ENCODE peak calls at places on chromosomes 11 and 22, in nine cellular contexts. I is WTC11; A is endothelial cell; J is LHCN-M2; P is stimulated activated CD4-positive, alpha-beta T cell treated with anti-CD3 and anti-CD28 coated beads, Interleukin-1b, Interleukin-23, amount 100 ng/mL, for 24 hours; E is effector memory CD4-positive, alpha-beta T cell; U is glutamatergic neuron; C is naive thymus-derived CD4-positive, alpha-beta T cell; K is neural crest cell. W is an unnamed sample.

GRCh38 chr11:6894097-6894496 is 1.8 kb upstream of the OR2D2 start:
- DNase-seq in I (no peak), A (no peak), J (no peak), P (no peak), E (no peak), U (no peak), C (no peak), K (no peak), W (no peak)

GRCh38 chr22:22060200-22061084 is 77.9 kb upstream of the TOP3B start:
- DNase-seq in I (peak; percentile 93), A (peak; percentile 82), J (peak; percentile 33), P (peak; percentile 57), E (no peak), U (peak; percentile 88), C (peak; percentile 10), K (peak; percentile 57), W (peak; percentile 46)

GRCh38 chr11:117200813-117201515 is 1.8 kb downstream of the TAGLN start:
- DNase-seq in I (no peak), A (no peak), J (peak; percentile 43), P (no peak), E (no peak), U (no peak), C (no peak), K (no peak), W (no peak)

GRCh38 chr11:8035225-8035846 is 45.7 kb upstream of the TUB start:
- DNase-seq in I (no peak), A (no peak), J (no peak), P (no peak), E (no peak), U (no peak), C (no peak), K (no peak), W (no peak)

GRCh38 chr11:75315439-75315805 is 36.0 kb downstream of the ARRB1 start:
- DNase-seq in I (no peak), A (no peak), J (no peak), P (no peak), E (no peak), U (no peak), C (no peak), K (no peak), W (no peak)

GRCh38 chr11:62402994-62403393 is 15.8 kb upstream of the SCGB1A1 start:
- DNase-seq in I (no peak), A (no peak), J (no peak), P (no peak), E (no peak), U (no peak), C (no peak), K (no peak), W (no peak)

GRCh38 chr11:11789735-11790369 is 51.9 kb upstream of the USP47 start:
- DNase-seq in I (no peak), A (peak; percentile 26), J (peak; percentile 34), P (peak; percentile 6), E (no peak), U (peak; percentile 31), C (peak; percentile 11), K (peak; percentile 20), W (peak; percentile 53)

GRCh38 chr11:57294225-57295131 is 30.3 kb downstream of the TNKS1BP1 start:
- DNase-seq in I (no peak), A (no peak), J (peak; percentile 77), P (no peak), E (no peak), U (no peak), C (no peak), K (no peak), W (peak; percentile 41)

GRCh38 chr22:31612891-31613285 is 49.1 kb downstream of the PISD start:
- DNase-seq in I (no peak), A (no peak), J (no peak), P (no peak), E (no peak), U (no peak), C (no peak), K (no peak), W (no peak)

GRCh38 chr11:128181090-128181485 is 406.3 kb downstream of the ETS1 start:
- DNase-seq in I (no peak), A (no peak), J (no peak), P (no peak), E (no peak), U (no peak), C (no peak), K (no peak), W (no peak)

GRCh38 chr11:17479284-17480214 is 2.9 kb upstream of the ABCC8 start:
- DNase-seq in I (peak; percentile 74), A (peak; percentile 65), J (peak; percentile 14), P (no peak), E (no peak), U (peak; percentile 72), C (no peak), K (peak; percentile 74), W (peak; percentile 45)

GRCh38 chr11:64572143-64572542 is 18.9 kb upstream of the SLC22A12 start:
- DNase-seq in I (no peak), A (no peak), J (no peak), P (no peak), E (no peak), U (no peak), C (no peak), K (no peak), W (no peak)

GRCh38 chr22:24894220-24894975 is 52.1 kb downstream of the LHFPL7 start:
- DNase-seq in I (no peak), A (no peak), J (peak; percentile 94), P (no peak), E (no peak), U (no peak), C (no peak), K (no peak), W (peak; percentile 83)

GRCh38 chr22:47352920-47353700 is 590.7 kb downstream of the TBC1D22A start:
- DNase-seq in I (no peak), A (no peak), J (no peak), P (no peak), E (no peak), U (no peak), C (no peak), K (no peak), W (no peak)

GRCh38 chr11:122102426-122102825 is 13.6 kb downstream of the BLID start:
- DNase-seq in I (no peak), A (no peak), J (no peak), P (no peak), E (no peak), U (no peak), C (no peak), K (no peak), W (no peak)

GRCh38 chr22:49099496-49100124 is 728.1 kb downstream of the BRD1 start:
- DNase-seq in I (no peak), A (no peak), J (no peak), P (no peak), E (no peak), U (no peak), C (no peak), K (no peak), W (no peak)

GRCh38 chr22:32644252-32645100 is 157.0 kb upstream of the TIMP3 start:
- DNase-seq in I (no peak), A (peak; percentile 80), J (peak; percentile 22), P (no peak), E (no peak), U (no peak), C (peak; percentile 28), K (no peak), W (peak; percentile 80)

GRCh38 chr11:65078151-65078550 is 5.7 kb downstream of the CDCA5 start:
- DNase-seq in I (peak; percentile 73), A (peak; percentile 65), J (peak; percentile 19), P (peak; percentile 42), E (peak; percentile 28), U (peak; percentile 76), C (peak; percentile 71), K (peak; percentile 46), W (peak; percentile 54)

GRCh38 chr11:76150141-76150540 is 56.2 kb downstream of the WNT11 start:
- DNase-seq in I (no peak), A (no peak), J (no peak), P (no peak), E (no peak), U (no peak), C (no peak), K (no peak), W (no peak)

GRCh38 chr22:26642465-26643367 is 14.7 kb upstream of the MIAT start:
- DNase-seq in I (peak; percentile 47), A (peak; percentile 22), J (no peak), P (peak; percentile 81), E (peak; percentile 62), U (no peak), C (no peak), K (no peak), W (no peak)

GRCh38 chr11:70816156-70816678 is 417.9 kb downstream of the CTTN start:
- DNase-seq in I (no peak), A (no peak), J (no peak), P (no peak), E (no peak), U (no peak), C (no peak), K (no peak), W (no peak)

GRCh38 chr11:113974741-113975470 is at the start of gene HTR3A:
- DNase-seq in I (peak; percentile 63), A (peak; percentile 37), J (peak; percentile 9), P (no peak), E (no peak), U (peak; percentile 58), C (no peak), K (peak; percentile 16), W (peak; percentile 77)

GRCh38 chr11:4048340-4048739 is 46.3 kb upstream of the RRM1 start:
- DNase-seq in I (no peak), A (no peak), J (no peak), P (no peak), E (no peak), U (no peak), C (no peak), K (no peak), W (peak; percentile 21)

GRCh38 chr11:120625565-120625964 is 114.0 kb downstream of the GRIK4 start:
- DNase-seq in I (no peak), A (no peak), J (no peak), P (no peak), E (no peak), U (no peak), C (no peak), K (no peak), W (no peak)

GRCh38 chr11:69694781-69695180 is 9.0 kb downstream of the FGF19 start:
- DNase-seq in I (no peak), A (no peak), J (no peak), P (no peak), E (no peak), U (no peak), C (no peak), K (no peak), W (no peak)

GRCh38 chr11:111059726-111060125 is 185.8 kb upstream of the POU2AF2 start:
- DNase-seq in I (no peak), A (no peak), J (peak; percentile 84), P (no peak), E (no peak), U (no peak), C (no peak), K (no peak), W (no peak)

GRCh38 chr11:84580338-84580737 is 1046.8 kb downstream of the DLG2 start:
- DNase-seq in I (no peak), A (no peak), J (no peak), P (no peak), E (no peak), U (no peak), C (no peak), K (no peak), W (no peak)

GRCh38 chr11:12811861-12812260 is 137.6 kb downstream of the TEAD1 start:
- DNase-seq in I (no peak), A (no peak), J (no peak), P (no peak), E (no peak), U (no peak), C (no peak), K (no peak), W (no peak)

GRCh38 chr11:14308114-14308896 is 50.7 kb downstream of the RRAS2 start:
- DNase-seq in I (no peak), A (no peak), J (peak; percentile 50), P (no peak), E (no peak), U (no peak), C (peak; percentile 28), K (no peak), W (no peak)

GRCh38 chr22:46003271-46004091 is 26.5 kb upstream of the WNT7B start:
- DNase-seq in I (no peak), A (no peak), J (peak; percentile 39), P (no peak), E (no peak), U (no peak), C (no peak), K (no peak), W (no peak)

GRCh38 chr11:61357233-61357893 is 4.3 kb downstream of the CYB561A3 start:
- DNase-seq in I (no peak), A (no peak), J (no peak), P (no peak), E (no peak), U (no peak), C (no peak), K (no peak), W (no peak)

W was measured in SJCRH30.